ENCODE peak calls at places on chromosomes 6 and 20, in eight cellular contexts. Y is anterior cingulate cortex, B is left ventricle myocardium inferior, R is NAMALWA, S is Right ventricle myocardium inferior, U is A172, K is amygdala, T is left lung. V is an unnamed sample.

GRCh38 chr20:2470051-2470431 is 548 bp downstream of the SNRPB start:
- DNase-seq in U (peak; percentile 56), S (no peak), Y (no peak), T (peak; percentile 49), B (no peak), K (peak; percentile 65), R (peak; percentile 80), V (peak; percentile 54)

GRCh38 chr6:147278891-147279290 is 74.7 kb downstream of the STXBP5 start:
- DNase-seq in T (no peak), Y (no peak), B (no peak), K (no peak), S (no peak), U (no peak), R (no peak), V (no peak)

GRCh38 chr6:128422871-128423270 is 97.5 kb downstream of the PTPRK start:
- DNase-seq in S (no peak), K (no peak), U (no peak), T (no peak), B (no peak), R (no peak), Y (no peak), V (no peak)

GRCh38 chr6:138785980-138786379 is 9.9 kb upstream of the ECT2L start:
- DNase-seq in K (no peak), T (no peak), U (no peak), Y (peak; percentile 53), B (no peak), R (no peak), S (no peak), V (no peak)

GRCh38 chr6:168540713-168541291 is 99.8 kb downstream of the SMOC2 start:
- DNase-seq in R (no peak), U (no peak), Y (no peak), K (no peak), S (no peak), T (no peak), B (no peak), V (no peak)

GRCh38 chr20:51422912-51423667 is 119.4 kb downstream of the NFATC2 start:
- DNase-seq in R (no peak), Y (no peak), T (no peak), U (no peak), B (no peak), S (no peak), K (no peak), V (no peak)

GRCh38 chr6:152368761-152369624 is 268.2 kb downstream of the SYNE1 start:
- DNase-seq in S (peak; percentile 62), Y (peak; percentile 51), U (no peak), T (no peak), B (peak; percentile 59), K (peak; percentile 21), R (no peak), V (no peak)

GRCh38 chr6:36858407-36858981 is 16.1 kb downstream of the PPIL1 start:
- DNase-seq in K (no peak), U (peak; percentile 77), B (no peak), Y (no peak), T (no peak), R (no peak), S (no peak), V (no peak)

GRCh38 chr6:31778999-31779885 is 2.1 kb upstream of the VWA7 start:
- DNase-seq in U (no peak), Y (no peak), K (no peak), S (peak; percentile 53), R (no peak), T (no peak), B (no peak), V (no peak)

GRCh38 chr6:113620372-113620771 is 236.8 kb upstream of the MARCKS start:
- DNase-seq in R (no peak), U (no peak), K (no peak), B (no peak), T (no peak), Y (no peak), S (no peak), V (no peak)

GRCh38 chr6:36929607-36930006 is 24.9 kb upstream of the PI16 start:
- DNase-seq in Y (no peak), K (no peak), T (no peak), U (no peak), B (no peak), S (no peak), R (no peak), V (no peak)

GRCh38 chr6:81988871-81989270 is 236.4 kb upstream of the TENT5A start:
- DNase-seq in Y (no peak), B (no peak), T (no peak), S (no peak), R (no peak), U (no peak), K (no peak), V (no peak)

GRCh38 chr20:48962976-48963730 is 41.6 kb downstream of the ARFGEF2 start:
- DNase-seq in B (no peak), T (no peak), R (no peak), S (no peak), U (no peak), K (no peak), Y (no peak), V (no peak)

GRCh38 chr6:131443514-131443913 is 129.5 kb upstream of the ARG1 start:
- DNase-seq in S (no peak), Y (no peak), K (no peak), T (no peak), U (no peak), R (no peak), B (no peak), V (no peak)

GRCh38 chr6:133236898-133237297 is 4.3 kb upstream of the EYA4 start:
- DNase-seq in K (no peak), T (no peak), R (no peak), Y (no peak), U (no peak), S (no peak), B (no peak), V (no peak)

GRCh38 chr20:1301031-1301529 is 27.9 kb downstream of the SDCBP2 start:
- DNase-seq in T (no peak), U (peak; percentile 90), S (no peak), Y (no peak), K (no peak), B (no peak), R (no peak), V (no peak)

GRCh38 chr6:43972915-43973304 is 154.3 kb downstream of the MRPL14 start:
- DNase-seq in S (peak; percentile 88), K (peak; percentile 37), T (peak; percentile 71), B (peak; percentile 87), Y (peak; percentile 75), R (no peak), U (peak; percentile 60), V (no peak)

GRCh38 chr6:42137192-42137753 is 5.1 kb downstream of the C6orf132 start:
- DNase-seq in Y (no peak), K (no peak), U (no peak), S (no peak), R (no peak), B (no peak), T (no peak), V (no peak)

GRCh38 chr6:125790403-125791150 is at the start of gene NCOA7:
- DNase-seq in Y (peak; percentile 86), U (peak; percentile 54), S (peak; percentile 91), B (peak; percentile 83), R (peak; percentile 73), T (peak; percentile 88), K (peak; percentile 89), V (peak; percentile 53)

GRCh38 chr20:32240220-32240619 is 32.5 kb downstream of the POFUT1 start:
- DNase-seq in U (no peak), K (no peak), B (no peak), S (no peak), Y (no peak), R (no peak), T (no peak), V (no peak)

GRCh38 chr6:168279403-168279935 is 40.1 kb downstream of the DACT2 start:
- DNase-seq in S (no peak), U (no peak), K (no peak), R (no peak), T (no peak), Y (no peak), B (no peak), V (no peak)

GRCh38 chr6:6891949-6892461 is 215.8 kb upstream of the RREB1 start:
- DNase-seq in B (no peak), T (no peak), Y (no peak), U (no peak), R (no peak), K (no peak), S (no peak), V (peak; percentile 65)

GRCh38 chr6:97068211-97068610 is 143.7 kb downstream of the KLHL32 start:
- DNase-seq in T (no peak), K (no peak), Y (no peak), U (no peak), S (no peak), B (no peak), R (peak; percentile 49), V (no peak)

GRCh38 chr6:8041933-8042583 is 22.1 kb downstream of the BLOC1S5 start:
- DNase-seq in T (no peak), S (no peak), U (no peak), Y (no peak), K (no peak), R (no peak), B (no peak), V (no peak)

GRCh38 chr6:56752009-56752408 is 109.3 kb upstream of the DST start:
- DNase-seq in R (no peak), K (no peak), U (peak; percentile 79), B (no peak), Y (no peak), S (no peak), T (no peak), V (no peak)

GRCh38 chr20:37935435-37935834 is 32.5 kb downstream of the VSTM2L start:
- DNase-seq in S (no peak), B (no peak), U (no peak), K (no peak), T (no peak), R (no peak), Y (no peak), V (no peak)

GRCh38 chr6:18308070-18308735 is 43.9 kb upstream of the DEK start:
- DNase-seq in U (no peak), S (no peak), B (no peak), Y (no peak), R (no peak), K (no peak), T (no peak), V (no peak)

GRCh38 chr6:30937265-30937664 is 3.5 kb upstream of the MUCL3 start:
- DNase-seq in K (no peak), T (peak; percentile 78), U (no peak), B (no peak), R (no peak), Y (no peak), S (no peak), V (no peak)

V was measured in CD14-positive monocyte.